ENCODE peak calls at places on chromosomes 16 and 17, in ten cellular contexts. C, R, M, Z, N, Q, Y, U, V and A are unnamed samples.

GRCh38 chr16:79997257-79997656 is 396.7 kb upstream of the MAF start:
- DNase-seq in U (peak), M (peak), Y (no peak), Z (no peak), N (no peak), Q (peak), V (peak), R (peak), C (no peak), A (peak)

GRCh38 chr16:71210-71539 is 1.3 kb downstream of the RHBDF1 start:
- DNase-seq in C (no peak), M (no peak), R (no peak), U (no peak), Z (no peak), Q (no peak), Y (no peak), N (no peak), V (no peak), A (no peak)

GRCh38 chr17:81332949-81333570 is 38.0 kb upstream of the SLC38A10 start:
- DNase-seq in C (no peak), V (no peak), U (no peak), R (no peak), N (no peak), Y (no peak), Z (no peak), Q (no peak), M (no peak), A (no peak)

GRCh38 chr17:81282876-81283275 is 12.2 kb downstream of the SLC38A10 start:
- DNase-seq in V (no peak), U (no peak), Q (no peak), N (no peak), C (no peak), Z (no peak), R (no peak), Y (no peak), M (no peak), A (no peak)

GRCh38 chr17:1091190-1091534 is 88.6 kb downstream of the ABR start:
- DNase-seq in Z (no peak), R (no peak), U (no peak), Y (no peak), N (no peak), V (no peak), M (no peak), C (no peak), Q (no peak), A (no peak)

GRCh38 chr17:47879028-47879585 is 16.9 kb upstream of the SP2 start:
- DNase-seq in Z (peak), N (no peak), U (no peak), V (peak), Q (no peak), R (no peak), Y (no peak), M (peak), C (no peak), A (peak)

GRCh38 chr16:11639925-11640899 is 28.0 kb upstream of the SNN start:
- DNase-seq in R (peak), V (peak), Z (peak), Q (peak), M (peak), U (peak), C (peak), Y (no peak), N (peak), A (peak)

GRCh38 chr17:60766778-60767190 is 89.1 kb downstream of the BCAS3 start:
- DNase-seq in C (no peak), Y (no peak), V (no peak), M (no peak), R (no peak), Q (no peak), U (no peak), N (no peak), Z (no peak), A (no peak)

GRCh38 chr17:56939869-56940484 is 20.9 kb downstream of the COIL start:
- DNase-seq in N (no peak), Y (peak), Q (peak), U (peak), R (peak), Z (peak), M (peak), C (no peak), V (peak), A (peak)

GRCh38 chr16:64751906-64752305 is 370.0 kb downstream of the CDH11 start:
- DNase-seq in U (no peak), N (no peak), Q (no peak), Z (no peak), C (no peak), M (peak), R (no peak), V (no peak), Y (no peak), A (peak)

GRCh38 chr16:8109510-8110369 is 480.6 kb downstream of the TMEM114 start:
- DNase-seq in V (no peak), Y (no peak), M (no peak), U (no peak), R (no peak), Q (no peak), N (no peak), Z (no peak), C (no peak), A (peak)

GRCh38 chr16:2709588-2709984 is 10.4 kb downstream of the PRSS27 start:
- DNase-seq in Y (peak), M (no peak), U (no peak), N (no peak), Z (no peak), R (no peak), V (no peak), Q (no peak), C (peak), A (no peak)

GRCh38 chr17:40810505-40810904 is 10.7 kb upstream of the KRT28 start:
- DNase-seq in Y (no peak), Z (peak), R (peak), C (no peak), N (no peak), M (no peak), U (no peak), V (no peak), Q (no peak), A (no peak)

GRCh38 chr17:76872221-76872873 is 4.1 kb downstream of the MGAT5B start:
- DNase-seq in Y (no peak), R (peak), Q (no peak), C (no peak), V (peak), N (no peak), U (no peak), M (peak), Z (peak), A (peak)

GRCh38 chr17:19533036-19533717 is 477 bp upstream of the SLC47A1 start:
- DNase-seq in Y (no peak), N (no peak), V (no peak), M (no peak), Z (no peak), R (no peak), Q (no peak), U (no peak), C (no peak), A (no peak)

GRCh38 chr16:48386559-48387312 is 1.5 kb upstream of the SIAH1 start:
- DNase-seq in N (no peak), Q (no peak), C (peak), M (no peak), Z (no peak), R (no peak), Y (no peak), U (no peak), V (no peak), A (no peak)

GRCh38 chr17:2703181-2703580 is 8.4 kb downstream of the CLUH start:
- DNase-seq in U (no peak), Q (no peak), C (peak), Y (no peak), Z (no peak), M (no peak), V (no peak), N (no peak), R (no peak), A (no peak)

GRCh38 chr17:40819528-40820125 is 2.8 kb downstream of the KRT10 start:
- DNase-seq in C (no peak), M (peak), R (no peak), U (no peak), Q (no peak), N (no peak), Y (no peak), V (peak), Z (no peak), A (peak)

GRCh38 chr16:70391881-70392481 is 45.3 kb downstream of the DDX19A start:
- DNase-seq in Z (peak), C (peak), U (no peak), N (peak), M (peak), V (no peak), Q (no peak), Y (no peak), R (peak), A (peak)

GRCh38 chr17:11671151-11671550 is 72.9 kb downstream of the DNAH9 start:
- DNase-seq in Q (no peak), Z (no peak), C (no peak), V (peak), N (no peak), R (no peak), U (no peak), M (no peak), Y (no peak), A (no peak)

GRCh38 chr17:44915321-44915726 is at the start of gene GFAP:
- DNase-seq in R (no peak), Y (no peak), N (no peak), Q (no peak), U (no peak), Z (no peak), V (no peak), C (no peak), M (no peak), A (no peak)

GRCh38 chr17:31144427-31144826 is 49.6 kb downstream of the NF1 start:
- DNase-seq in Z (no peak), Y (no peak), C (no peak), Q (peak), N (no peak), M (no peak), U (no peak), V (no peak), R (no peak), A (no peak)

GRCh38 chr16:15450624-15451023 is 16.2 kb downstream of the BMERB1 start:
- DNase-seq in C (no peak), Q (no peak), R (no peak), N (peak), Y (no peak), V (no peak), Z (no peak), M (peak), U (no peak), A (no peak)
- TF ChIP-seq CTCF in C (no peak), Q (no peak), R (no peak), N (no peak), Y (no peak), V (no peak), Z (no peak), M (no peak), U (no peak), A (no peak)

GRCh38 chr17:39622380-39623006 is 4.3 kb upstream of the PPP1R1B start:
- DNase-seq in Y (no peak), M (no peak), N (no peak), U (no peak), R (no peak), C (no peak), Z (no peak), V (no peak), Q (no peak), A (no peak)
- H3K4me3 ChIP-seq in Y (peak), M (no peak), N (no peak), U (no peak), R (no peak), C (no peak), Z (no peak), V (no peak), Q (no peak), A (no peak)

DNA sequence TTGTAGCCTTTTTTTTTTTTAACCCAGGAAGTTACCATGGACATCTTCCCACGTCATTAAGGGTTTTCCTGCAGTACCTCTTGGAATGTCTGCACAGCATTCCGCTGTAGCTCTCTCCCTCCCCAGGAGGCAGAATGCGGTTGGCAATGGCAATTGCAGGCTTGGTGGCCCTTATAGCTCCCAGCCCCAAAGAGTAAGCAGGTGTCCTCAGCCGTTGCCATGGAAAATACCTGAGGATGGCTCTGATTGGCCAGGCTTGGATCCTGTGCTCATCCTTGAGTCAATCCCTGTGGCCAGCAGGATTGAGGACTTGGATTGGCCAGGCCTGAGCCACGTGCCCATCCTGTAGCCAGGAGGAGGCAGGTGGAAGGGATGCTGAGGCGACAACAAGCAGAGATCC is 15.5 kb upstream of the TIMP2 start:
- DNase-seq in U (no peak), N (no peak), Q (peak), M (no peak), C (no peak), V (no peak), Y (no peak), R (no peak), Z (no peak), A (peak)
- TF ChIP-seq CTCF in U (no peak), N (no peak), Q (no peak), M (no peak), C (no peak), V (no peak), Y (no peak), R (no peak), Z (no peak), A (no peak)

GRCh38 chr17:35542990-35543389 is 5.5 kb upstream of the SLFN12L start:
- DNase-seq in V (no peak), N (no peak), C (no peak), Z (no peak), Q (no peak), U (no peak), Y (no peak), M (no peak), R (no peak), A (no peak)

GRCh38 chr17:35541434-35541833 is 4.0 kb upstream of the SLFN12L start:
- DNase-seq in M (no peak), Y (no peak), V (no peak), Q (no peak), C (no peak), U (no peak), Z (no peak), N (no peak), R (no peak), A (no peak)

GRCh38 chr17:35543856-35544255 is 6.4 kb upstream of the SLFN12L start:
- DNase-seq in R (peak), Q (no peak), Y (no peak), Z (no peak), N (no peak), M (no peak), V (no peak), U (no peak), C (no peak), A (no peak)

GRCh38 chr17:35539659-35540026 is 2.2 kb upstream of the SLFN12L start:
- DNase-seq in V (no peak), C (no peak), N (no peak), R (no peak), M (no peak), Y (no peak), Q (no peak), U (no peak), Z (no peak), A (no peak)

GRCh38 chr17:35540589-35541404 is 3.3 kb upstream of the SLFN12L start:
- DNase-seq in Z (no peak), Q (no peak), Y (peak), R (peak), V (peak), N (peak), U (no peak), M (peak), C (no peak), A (peak)
- H3K4me3 ChIP-seq in Z (no peak), Q (no peak), Y (peak), R (no peak), V (peak), N (peak), U (no peak), M (peak), C (peak), A (peak)

DNA sequence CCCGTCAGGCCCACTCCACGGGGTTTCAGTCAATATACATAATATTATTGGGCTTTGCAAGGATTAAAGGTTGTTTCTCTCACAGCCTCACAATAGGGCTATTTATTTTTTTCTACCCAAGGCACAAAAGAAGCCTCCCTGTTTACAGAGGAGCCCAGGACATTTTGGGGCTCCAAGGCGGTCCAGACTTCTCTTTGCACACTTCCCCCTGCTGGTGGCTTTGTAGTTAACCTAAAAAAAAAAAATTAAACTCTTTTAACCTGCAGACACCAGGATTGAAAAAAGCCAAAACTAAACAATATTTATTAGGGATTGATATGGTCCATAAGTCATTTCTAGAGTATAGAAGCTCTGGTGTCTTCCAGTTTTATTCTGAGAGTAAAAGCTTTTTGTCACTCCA is 169.7 kb upstream of the ZFHX3 start:
- DNase-seq in Q (peak), Y (no peak), C (no peak), M (no peak), N (no peak), U (no peak), V (peak), R (no peak), Z (no peak), A (no peak)
- TF ChIP-seq CTCF in Q (peak), Y (peak), C (no peak), M (peak), N (no peak), U (peak), V (peak), R (no peak), Z (peak), A (peak)

GRCh38 chr16:68528686-68529379 is 10.3 kb upstream of the ZFP90 start:
- DNase-seq in Q (peak), Y (peak), N (peak), M (peak), U (peak), V (peak), Z (peak), C (peak), R (peak), A (peak)
- H3K4me3 ChIP-seq in Q (no peak), Y (no peak), N (peak), M (peak), U (no peak), V (no peak), Z (peak), C (peak), R (peak), A (peak)

GRCh38 chr16:4271176-4272113 is 1.4 kb downstream of the TFAP4 start:
- DNase-seq in M (peak), Q (peak), U (peak), Z (peak), C (peak), N (peak), R (peak), Y (peak), V (peak), A (peak)
- TF ChIP-seq CTCF in M (no peak), Q (peak), U (no peak), Z (no peak), C (no peak), N (no peak), R (no peak), Y (no peak), V (no peak), A (no peak)